ENCODE peak calls at places on chromosomes 1 and 21, in four cellular contexts. A, R, K and M are unnamed samples.

GRCh38 chr1:19754482-19754881 is 45.2 kb downstream of the TMCO4 start:
- DNase-seq in A (no peak), R (no peak), K (no peak), M (no peak)

GRCh38 chr1:10692401-10693021 is 103.9 kb downstream of the CASZ1 start:
- DNase-seq in A (peak; percentile 69), R (peak; percentile 17), K (no peak), M (peak; percentile 78)

GRCh38 chr1:75264112-75264511 is 129.9 kb downstream of the LHX8 start:
- DNase-seq in A (no peak), R (no peak), K (no peak), M (no peak)

GRCh38 chr1:157852476-157852875 is 10.9 kb upstream of the CD5L start:
- DNase-seq in A (no peak), R (no peak), K (no peak), M (no peak)

GRCh38 chr1:8202182-8202905 is 115.6 kb upstream of the SLC45A1 start:
- DNase-seq in A (peak; percentile 47), R (no peak), K (no peak), M (no peak)

GRCh38 chr1:10353693-10354092 is 45.2 kb upstream of the PGD start:
- DNase-seq in A (no peak), R (no peak), K (no peak), M (no peak)

GRCh38 chr1:64163972-64164371 is 39.5 kb upstream of the UBE2U start:
- DNase-seq in A (no peak), R (no peak), K (no peak), M (no peak)

GRCh38 chr1:244050835-244051444 is at the start of gene ZBTB18:
- DNase-seq in A (no peak), R (no peak), K (no peak), M (no peak)

GRCh38 chr1:30601316-30602085 is 121.9 kb downstream of the MATN1 start:
- DNase-seq in A (no peak), R (no peak), K (no peak), M (no peak)

GRCh38 chr21:39018730-39019129 is 164.5 kb downstream of the PSMG1 start:
- DNase-seq in A (no peak), R (no peak), K (no peak), M (no peak)

GRCh38 chr1:192732787-192733186 is 76.1 kb upstream of the RGS2 start:
- DNase-seq in A (no peak), R (peak; percentile 16), K (no peak), M (no peak)

GRCh38 chr1:54510715-54511270 is 37.2 kb upstream of the ACOT11 start:
- DNase-seq in A (no peak), R (no peak), K (no peak), M (no peak)

GRCh38 chr1:92778371-92778770 is 6.5 kb downstream of the EVI5 start:
- DNase-seq in A (no peak), R (no peak), K (no peak), M (no peak)

GRCh38 chr1:22611530-22611947 is 24.9 kb upstream of the C1QA start:
- DNase-seq in A (peak; percentile 70), R (no peak), K (no peak), M (no peak)

GRCh38 chr1:109149874-109150601 is 36.1 kb downstream of the ELAPOR1 start:
- DNase-seq in A (no peak), R (no peak), K (no peak), M (no peak)

GRCh38 chr1:112388436-112388835 is 7.6 kb upstream of the CTTNBP2NL start:
- DNase-seq in A (no peak), R (no peak), K (no peak), M (no peak)

DNA sequence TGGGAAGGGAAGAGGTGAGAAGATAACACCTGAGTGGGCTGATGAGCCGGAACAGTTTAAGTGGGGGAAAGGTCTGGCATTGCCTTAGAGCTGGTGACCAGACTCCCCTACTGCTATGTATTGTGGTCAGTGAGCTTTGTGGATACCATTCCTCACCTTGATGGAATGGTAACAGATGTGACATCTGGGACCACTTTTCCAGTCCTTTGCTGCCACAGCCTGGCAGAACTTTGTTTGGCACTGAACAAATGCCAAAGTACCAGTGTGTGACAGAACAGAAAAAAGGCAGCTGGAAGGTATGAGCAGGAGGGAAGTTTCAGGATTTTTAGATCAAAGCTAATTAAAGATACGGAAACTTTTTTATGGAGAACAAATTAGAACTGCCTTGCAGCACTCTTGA is 6.2 kb downstream of the MED8 start:
- DNase-seq in A (no peak), R (no peak), K (no peak), M (no peak)
- TF ChIP-seq SPI1 in A (no peak), R (no peak), K (no peak), M (no peak)

DNA sequence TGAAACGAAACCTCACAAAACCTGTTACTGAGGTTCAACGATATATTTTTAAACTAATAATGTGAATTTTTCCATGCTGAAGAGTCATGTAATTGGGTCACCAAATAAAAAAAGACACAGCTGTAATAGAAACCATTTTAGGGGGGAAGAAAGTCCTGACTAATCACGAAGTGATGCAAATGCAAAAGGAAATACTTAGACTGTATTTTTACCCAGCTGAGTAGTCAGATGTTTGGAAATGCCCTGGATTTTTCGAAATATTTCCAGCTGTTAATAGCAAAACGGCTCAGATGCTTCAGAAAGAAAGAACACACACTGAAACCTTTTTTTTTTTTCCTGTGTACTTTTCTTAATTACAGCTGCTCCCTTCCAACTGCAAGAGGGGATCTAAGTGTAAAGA is 210.3 kb downstream of the SETD4 start:
- DNase-seq in A (no peak), R (no peak), K (no peak), M (no peak)
- TF ChIP-seq SPI1 in A (no peak), R (no peak), K (no peak), M (no peak)

DNA sequence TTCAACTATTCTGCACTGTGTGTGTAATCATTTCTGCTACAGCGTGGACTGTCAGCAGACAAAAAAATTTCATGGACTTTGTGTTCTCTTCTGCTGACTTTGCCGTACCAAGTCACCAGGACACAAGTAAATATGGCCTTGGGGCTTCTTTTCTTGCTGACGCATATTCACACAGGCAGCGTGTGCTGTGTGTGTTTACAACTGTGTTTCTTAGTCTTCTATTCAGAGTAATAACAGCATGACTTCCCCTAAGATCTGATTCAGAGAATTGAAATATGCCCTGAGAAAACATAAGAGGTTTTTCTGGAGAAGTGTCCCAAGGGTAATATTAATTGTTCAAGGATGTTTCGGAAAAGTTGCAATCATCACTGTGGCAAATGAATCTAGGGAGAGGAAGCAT is 47.2 kb upstream of the DYNLT5 start:
- DNase-seq in A (no peak), R (no peak), K (no peak), M (no peak)
- TF ChIP-seq SPI1 in A (no peak), R (no peak), K (no peak), M (no peak)

DNA sequence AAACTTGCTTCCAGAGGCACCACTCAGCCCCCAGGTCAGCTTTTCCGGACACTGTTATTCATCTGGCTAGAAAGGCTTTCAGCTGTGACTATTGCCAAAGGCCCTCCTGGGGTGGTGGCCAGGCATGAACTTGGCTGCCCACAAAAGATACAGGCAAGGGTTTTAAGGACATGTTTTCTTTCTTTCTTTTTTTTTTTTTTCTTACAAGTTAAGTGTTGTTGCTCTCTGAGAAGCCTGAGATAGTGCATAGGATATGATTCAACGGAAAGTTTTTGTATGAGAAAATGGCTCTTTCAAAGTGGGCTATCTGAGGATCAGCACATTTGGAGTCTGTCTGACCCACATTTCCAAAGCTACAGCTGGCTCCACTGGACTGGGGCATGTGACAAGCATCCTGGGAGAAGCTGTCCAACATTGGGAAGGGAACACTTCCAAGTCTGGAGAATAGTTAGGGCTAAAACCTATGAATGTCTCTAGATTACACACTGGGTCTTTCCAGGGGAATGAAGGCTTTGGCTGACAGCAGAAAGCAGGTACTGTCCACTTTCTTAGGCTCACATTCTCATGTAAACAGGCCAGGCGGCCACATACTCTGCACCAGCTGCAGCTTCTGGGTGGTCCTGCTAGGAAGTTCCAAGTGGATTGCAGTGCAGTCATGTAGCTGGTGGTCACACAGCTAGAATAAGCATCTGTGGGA is 639.7 kb downstream of the LMO4 start:
- DNase-seq in A (no peak), R (no peak), K (no peak), M (no peak)
- TF ChIP-seq SPI1 in A (no peak), R (no peak), K (no peak), M (no peak)

DNA sequence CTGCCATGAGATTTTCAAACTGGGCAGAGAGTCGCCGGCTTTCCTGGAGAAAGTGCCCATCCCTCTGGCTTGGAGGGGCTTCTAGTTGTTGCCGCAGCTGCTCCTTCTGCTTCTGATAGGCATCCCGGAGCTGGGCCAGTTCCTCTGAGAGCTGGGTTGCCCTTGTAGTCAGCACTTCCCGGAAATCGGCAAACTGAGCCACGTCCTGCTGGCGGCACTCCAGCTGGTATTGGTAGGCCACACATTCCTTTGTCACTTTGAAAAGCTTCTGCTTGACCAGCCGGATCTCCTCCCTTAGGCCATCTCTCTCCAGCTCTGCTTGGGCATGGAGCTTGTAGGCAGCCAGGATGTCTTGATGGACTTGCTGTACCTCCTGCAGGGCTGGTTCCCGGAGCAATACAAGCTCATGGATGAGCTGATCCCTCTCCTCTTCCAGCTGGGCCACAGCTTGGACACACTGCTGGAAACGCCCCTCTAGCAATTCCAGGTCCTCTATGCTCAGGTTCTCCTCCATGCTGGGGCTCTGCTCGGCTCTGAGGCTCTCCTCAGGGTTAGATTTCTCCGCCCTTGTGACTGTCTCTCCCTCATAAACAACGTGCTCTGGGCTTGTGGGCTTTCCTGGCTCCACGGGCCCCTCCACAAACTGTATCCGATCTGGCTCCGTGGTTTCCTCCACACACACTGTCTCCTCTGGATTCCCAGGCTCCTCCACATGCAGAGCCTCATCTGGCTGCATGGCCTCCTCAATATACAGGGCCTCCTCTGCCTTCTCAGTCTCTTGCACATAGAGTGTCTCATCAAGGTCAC is 7.3 kb downstream of the SYNC start:
- DNase-seq in A (peak; percentile 42), R (no peak), K (no peak), M (no peak)
- TF ChIP-seq SPI1 in A (peak; percentile 72), R (peak; percentile 35), K (no peak), M (no peak)

GRCh38 chr1:219085988-219086387 is 87.7 kb upstream of the LYPLAL1 start:
- DNase-seq in A (no peak), R (no peak), K (no peak), M (no peak)
- TF ChIP-seq SPI1 in A (no peak), R (no peak), K (no peak), M (no peak)

DNA sequence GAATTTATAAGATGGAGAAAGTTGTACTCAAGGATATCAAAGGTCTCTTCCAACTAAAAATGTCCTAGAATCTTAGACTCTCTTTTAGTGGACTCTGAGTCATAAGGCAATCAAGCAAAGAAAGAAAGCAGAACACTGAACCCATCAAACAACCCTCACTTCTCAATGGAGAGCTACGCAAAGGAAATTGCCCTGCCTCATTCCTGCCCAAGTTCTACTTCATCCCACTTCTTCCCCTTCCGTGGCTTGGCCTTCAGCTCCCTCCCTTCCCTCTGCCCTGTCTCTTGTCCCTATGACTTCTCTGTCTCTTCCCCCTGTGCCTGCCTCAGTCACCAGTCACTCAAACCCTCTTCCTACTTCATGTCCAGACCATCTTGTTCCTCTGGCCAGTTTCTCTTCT is 58.5 kb downstream of the RIMS3 start:
- DNase-seq in A (no peak), R (no peak), K (no peak), M (no peak)
- TF ChIP-seq SPI1 in A (no peak), R (no peak), K (no peak), M (no peak)